ENCODE peak calls at places on chromosomes 4 and X, in seven cellular contexts. C is GM12878; F is ovary; D is CD4-positive, alpha-beta T cell; Q is RWPE1; S is IMR-90; Y is tibial artery. A is an unnamed sample.
A peak's percentile ranks its signal among the peaks of the same experiment; 100 is the strongest.

GRCh38 chrX:156001667-156002021 is 4.1 kb downstream of the IL9R start:
- DNase-seq in C (no peak), F (no peak), D (no peak), Q (no peak), S (no peak), Y (no peak), A (no peak)

GRCh38 chr4:125115941-125116340 is 198.8 kb upstream of the FAT4 start:
- DNase-seq in C (no peak), F (no peak), D (no peak), Q (peak; percentile 57), S (peak; percentile 94), Y (no peak), A (no peak)

GRCh38 chrX:40171513-40172168 is 73.9 kb upstream of the BCOR start:
- DNase-seq in C (no peak), F (peak; percentile 42), D (peak; percentile 37), Q (no peak), S (no peak), Y (no peak), A (no peak)

GRCh38 chrX:23792861-23793553 is 10.0 kb downstream of the SAT1 start:
- DNase-seq in C (no peak), F (no peak), D (no peak), Q (no peak), S (no peak), Y (no peak), A (no peak)

GRCh38 chr4:116881077-116881476 is 204.3 kb downstream of the TRAM1L1 start:
- DNase-seq in C (no peak), F (no peak), D (no peak), Q (no peak), S (no peak), Y (no peak), A (no peak)

GRCh38 chr4:40890199-40890598 is 140.4 kb downstream of the NSUN7 start:
- DNase-seq in C (no peak), F (no peak), D (no peak), Q (no peak), S (no peak), Y (no peak), A (no peak)

GRCh38 chr4:39134674-39135073 is 47.7 kb upstream of the WDR19 start:
- DNase-seq in C (no peak), F (no peak), D (no peak), Q (no peak), S (peak; percentile 1), Y (no peak), A (no peak)

GRCh38 chr4:141637565-141637964 is 1.2 kb downstream of the IL15 start:
- DNase-seq in C (no peak), F (no peak), D (no peak), Q (no peak), S (no peak), Y (no peak), A (no peak)

GRCh38 chr4:144583658-144584057 is 62.3 kb upstream of the HHIP start:
- DNase-seq in C (no peak), F (no peak), D (no peak), Q (no peak), S (peak; percentile 47), Y (no peak), A (no peak)

GRCh38 chrX:107677501-107677901 is 49.2 kb downstream of the PRPS1 start:
- DNase-seq in C (no peak), F (no peak), D (no peak), Q (no peak), S (no peak), Y (no peak), A (no peak)

GRCh38 chr4:18536420-18536819 is 514.9 kb upstream of the LCORL start:
- DNase-seq in C (no peak), F (no peak), D (no peak), Q (no peak), S (no peak), Y (no peak), A (no peak)
- TF ChIP-seq CTCF in C (no peak), F (no peak), D (no peak), Q (no peak), S (no peak), Y (no peak), A (no peak)

DNA sequence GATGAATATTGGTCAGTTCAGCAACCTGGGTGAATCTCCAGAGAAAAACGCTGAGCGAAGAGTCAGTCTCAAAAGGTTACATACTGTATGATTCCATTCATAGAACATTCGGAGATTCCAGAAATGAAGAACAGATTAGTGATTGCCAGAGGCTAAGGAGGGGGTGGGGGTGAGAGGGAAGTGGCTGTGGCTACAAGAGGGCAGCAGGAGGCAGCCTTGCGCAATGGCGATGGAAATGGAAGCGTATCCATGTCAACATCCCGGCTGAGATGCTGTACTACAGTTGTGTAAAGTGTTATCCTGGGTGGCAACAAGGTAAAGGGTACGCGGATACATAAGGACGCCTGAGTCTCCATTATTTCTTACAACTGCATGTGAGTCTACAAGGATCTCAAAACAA is 18.0 kb downstream of the LYAR start:
- DNase-seq in C (no peak), F (no peak), D (no peak), Q (no peak), S (no peak), Y (no peak), A (no peak)
- TF ChIP-seq CTCF in C (no peak), F (no peak), D (no peak), Q (no peak), S (no peak), Y (no peak), A (no peak)

DNA sequence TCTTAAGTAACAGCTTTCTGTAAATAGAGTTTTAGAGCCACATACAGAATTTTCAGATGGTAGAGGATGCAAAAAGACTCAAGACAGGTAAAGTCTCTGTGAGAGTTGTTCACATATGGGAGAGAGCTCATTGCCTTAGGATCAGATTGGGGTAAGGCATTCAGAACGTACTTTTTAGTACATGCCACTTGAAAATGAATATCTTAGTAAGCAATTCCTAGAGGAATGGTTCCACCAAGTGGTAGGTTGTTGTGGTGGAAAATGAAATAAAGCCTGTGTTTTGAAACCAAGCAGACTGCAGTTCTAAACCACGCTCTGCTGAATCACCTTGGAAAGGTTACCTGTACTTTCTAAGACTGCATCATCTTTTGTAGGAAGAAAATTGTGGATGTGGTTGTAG is 547.0 kb upstream of the LCORL start:
- DNase-seq in C (no peak), F (no peak), D (no peak), Q (no peak), S (no peak), Y (no peak), A (no peak)
- TF ChIP-seq CTCF in C (no peak), F (no peak), D (no peak), Q (no peak), S (peak; percentile 7), Y (no peak), A (no peak)

DNA sequence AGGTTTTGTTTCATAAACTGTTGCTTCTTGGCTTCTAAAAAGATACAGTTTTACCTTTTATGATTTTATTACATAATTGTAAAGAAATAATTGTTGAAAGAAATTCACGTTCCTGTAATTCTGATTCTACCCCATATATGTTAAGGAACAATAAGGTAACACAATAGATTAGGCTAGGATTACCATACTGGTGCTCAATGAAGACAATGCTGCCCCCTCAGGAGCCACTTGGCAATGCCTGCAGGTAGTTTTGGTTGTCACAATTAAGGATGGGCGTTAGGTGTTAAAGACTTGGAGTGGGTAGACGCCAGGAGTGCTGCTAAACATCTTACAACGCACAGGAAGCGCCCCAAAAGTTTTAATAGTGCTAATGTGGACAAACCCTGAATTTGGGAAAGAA is 133.2 kb downstream of the NLGN4X start:
- DNase-seq in C (no peak), F (no peak), D (no peak), Q (no peak), S (no peak), Y (no peak), A (no peak)
- TF ChIP-seq CTCF in C (peak; percentile 23), F (no peak), D (no peak), Q (no peak), S (no peak), Y (no peak), A (no peak)

DNA sequence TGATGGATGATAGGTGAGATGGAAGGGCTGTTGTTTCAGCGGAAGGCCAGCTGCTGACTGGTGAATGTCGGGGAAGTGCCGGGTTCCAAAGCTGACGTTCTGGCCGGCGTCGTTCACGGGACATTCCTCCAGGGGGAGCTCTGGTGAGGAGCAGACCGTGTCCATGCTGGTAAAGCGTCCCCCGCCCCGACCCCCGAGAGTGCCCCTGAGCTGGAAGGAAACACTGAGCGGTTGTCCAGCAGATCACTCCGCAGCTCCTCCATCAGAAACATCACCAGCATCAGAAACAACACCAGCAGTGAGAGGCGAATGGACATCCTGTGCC is 18.6 kb upstream of the ADRA2C start:
- DNase-seq in C (no peak), F (no peak), D (peak; percentile 4), Q (no peak), S (no peak), Y (no peak), A (no peak)
- TF ChIP-seq CTCF in C (no peak), F (no peak), D (no peak), Q (no peak), S (peak; percentile 27), Y (peak; percentile 31), A (peak; percentile 23)

GRCh38 chr4:184596044-184596616 is 53.1 kb downstream of the CASP3 start:
- DNase-seq in C (no peak), F (no peak), D (no peak), Q (no peak), S (no peak), Y (no peak), A (no peak)

GRCh38 chr4:184596617-184597185 is 52.5 kb downstream of the CASP3 start:
- DNase-seq in C (no peak), F (no peak), D (no peak), Q (no peak), S (no peak), Y (no peak), A (no peak)

GRCh38 chr4:184593461-184593860 is 55.8 kb downstream of the CASP3 start:
- DNase-seq in C (no peak), F (no peak), D (no peak), Q (no peak), S (no peak), Y (no peak), A (no peak)

GRCh38 chr4:184598753-184599491 is 50.3 kb downstream of the CASP3 start:
- DNase-seq in C (no peak), F (no peak), D (no peak), Q (no peak), S (no peak), Y (no peak), A (no peak)

DNA sequence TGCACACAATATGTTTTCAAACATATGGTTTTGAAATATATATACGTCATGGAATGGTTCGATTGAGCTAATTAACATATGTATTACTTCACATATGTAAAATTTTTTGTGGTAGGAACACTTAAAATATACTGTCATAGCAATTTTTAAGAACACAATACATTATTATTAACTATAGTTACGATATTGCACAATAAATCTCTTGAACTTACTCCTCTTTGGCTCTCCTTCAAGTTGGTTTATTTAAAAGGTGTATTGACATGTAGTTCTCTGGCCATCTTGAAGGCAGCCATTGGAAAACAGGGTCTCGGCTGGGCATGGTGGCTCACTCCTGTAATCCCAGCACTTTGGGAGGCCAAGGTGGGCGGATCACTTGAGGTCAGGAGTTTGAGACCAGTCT is 53.8 kb downstream of the CASP3 start:
- DNase-seq in C (no peak), F (no peak), D (no peak), Q (no peak), S (no peak), Y (no peak), A (no peak)
- TF ChIP-seq CTCF in C (no peak), F (no peak), D (no peak), Q (no peak), S (no peak), Y (no peak), A (no peak)

DNA sequence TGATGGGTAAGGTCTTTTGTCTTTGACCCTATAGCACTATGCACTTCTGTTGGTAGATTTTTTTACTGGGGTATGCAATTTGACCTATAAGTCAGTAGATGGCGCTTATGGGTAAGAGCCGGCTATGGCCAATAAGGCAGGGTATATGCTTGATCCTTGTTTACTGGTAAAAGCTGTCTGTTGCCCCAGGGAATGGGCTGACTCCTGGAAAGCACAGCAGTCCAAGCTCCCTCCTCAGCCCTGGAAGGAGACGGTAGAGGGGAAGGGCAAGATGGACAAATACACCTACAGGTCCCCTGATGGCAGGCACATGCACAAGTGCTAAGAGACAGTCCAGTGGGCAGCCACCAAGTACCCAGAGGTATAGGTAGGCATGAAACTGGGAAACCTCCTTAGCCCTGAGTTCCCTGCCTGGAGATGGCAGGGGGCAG is 63.7 kb downstream of the ADAMTS3 start:
- DNase-seq in C (no peak), F (peak; percentile 19), D (no peak), Q (peak; percentile 32), S (peak; percentile 58), Y (peak; percentile 16), A (no peak)
- TF ChIP-seq CTCF in C (peak; percentile 62), F (peak; percentile 30), D (no peak), Q (peak; percentile 72), S (peak; percentile 78), Y (peak; percentile 71), A (peak; percentile 42)

A was measured in CD14-positive monocyte.